ENCODE peak calls at places on chromosomes 11 and 22, in eight cellular contexts. A is colonic mucosa, P is fibroblast of lung, L is trophoblast cell, K is PC-3, E is K562, H is endodermal cell, Z is astrocyte. S is an unnamed sample. For H3K36me3, the result is how much of the 10 kb centered on the place peaks cover.

GRCh38 chr22:24997023-24997422 is 44.5 kb downstream of the KIAA1671 start:
- DNase-seq in L (no peak), K (no peak), Z (no peak), H (peak), E (no peak), A (no peak), P (no peak), S (no peak)

GRCh38 chr11:498297-499181 is 8.5 kb downstream of the RNH1 start:
- DNase-seq in A (no peak), P (no peak), E (no peak), Z (no peak), K (no peak), L (no peak), H (peak), S (no peak)

GRCh38 chr22:33271390-33272161 is 213.4 kb upstream of the SYN3 start:
- DNase-seq in P (peak), E (no peak), H (no peak), A (peak), L (no peak), Z (peak), K (no peak), S (no peak)

GRCh38 chr22:21741059-21741458 is 5.5 kb upstream of the YPEL1 start:
- DNase-seq in P (no peak), H (no peak), L (no peak), A (no peak), E (no peak), Z (no peak), K (no peak), S (no peak)

GRCh38 chr22:45253039-45253641 is 12.4 kb upstream of the KIAA0930 start:
- DNase-seq in P (no peak), H (no peak), Z (no peak), L (no peak), K (no peak), A (no peak), E (no peak), S (no peak)

GRCh38 chr11:122717264-122717867 is 61.8 kb downstream of the UBASH3B start:
- DNase-seq in L (no peak), A (peak), H (no peak), K (no peak), Z (no peak), P (no peak), E (no peak), S (no peak)

GRCh38 chr22:32317524-32317923 is 40.1 kb upstream of the RFPL3 start:
- DNase-seq in L (no peak), A (peak), K (no peak), H (peak), P (no peak), E (no peak), Z (no peak), S (no peak)

GRCh38 chr22:25374871-25375270 is 155.4 kb downstream of the CRYBB2 start:
- DNase-seq in E (no peak), A (no peak), Z (no peak), K (no peak), P (no peak), H (no peak), L (no peak), S (no peak)

GRCh38 chr11:122727101-122727929 is 71.8 kb downstream of the UBASH3B start:
- DNase-seq in L (peak), K (no peak), E (no peak), A (no peak), P (no peak), H (no peak), Z (no peak), S (no peak)

GRCh38 chr11:15897211-15897960 is 459.0 kb downstream of the SOX6 start:
- DNase-seq in K (peak), Z (peak), H (no peak), L (peak), E (no peak), A (no peak), P (peak), S (peak)

GRCh38 chr11:9014826-9015225 is 11.0 kb upstream of the NRIP3 start:
- DNase-seq in L (no peak), P (no peak), H (no peak), Z (peak), E (no peak), K (no peak), A (no peak), S (no peak)

GRCh38 chr11:5992150-5992549 is 5.4 kb upstream of the OR52L1 start:
- DNase-seq in A (no peak), H (no peak), L (no peak), E (no peak), Z (no peak), P (no peak), K (no peak), S (no peak)

GRCh38 chr11:131868769-131869482 is 498.5 kb downstream of the NTM start:
- DNase-seq in E (no peak), Z (no peak), H (no peak), A (no peak), L (no peak), P (no peak), K (no peak), S (no peak)

GRCh38 chr11:78812513-78813293 is 238.0 kb upstream of the NARS2 start:
- DNase-seq in P (no peak), A (no peak), E (no peak), L (no peak), H (peak), K (no peak), Z (no peak), S (no peak)

GRCh38 chr11:112828433-112828832 is 132.8 kb upstream of the NCAM1 start:
- DNase-seq in L (no peak), A (no peak), K (no peak), H (no peak), Z (no peak), E (no peak), P (no peak), S (no peak)

GRCh38 chr11:20669833-20670684 is 673 bp downstream of the NELL1 start:
- DNase-seq in P (no peak), Z (no peak), K (no peak), L (no peak), A (no peak), H (peak), E (no peak), S (no peak)

GRCh38 chr22:49334976-49335375 is 492.7 kb downstream of the BRD1 start:
- DNase-seq in K (no peak), P (no peak), E (no peak), A (no peak), L (no peak), H (no peak), Z (no peak), S (no peak)

GRCh38 chr11:35995872-35996271 is 52.0 kb downstream of the LDLRAD3 start:
- DNase-seq in K (no peak), P (no peak), Z (no peak), L (no peak), A (no peak), H (no peak), E (no peak), S (no peak)

GRCh38 chr11:125369808-125370207 is 126.3 kb downstream of the FEZ1 start:
- DNase-seq in E (no peak), Z (no peak), H (peak), K (no peak), L (no peak), A (no peak), P (no peak), S (no peak)

GRCh38 chr11:128709402-128709801 is 15.5 kb downstream of the FLI1 start:
- DNase-seq in H (peak), E (no peak), Z (peak), L (peak), P (peak), K (peak), A (no peak), S (peak)

GRCh38 chr11:99015634-99016454 is 4.9 kb upstream of the CNTN5 start:
- DNase-seq in P (peak), H (no peak), L (no peak), Z (peak), K (peak), A (no peak), E (peak), S (peak)

GRCh38 chr22:39214383-39215069 is 30.3 kb downstream of the PDGFB start:
- DNase-seq in A (no peak), K (peak), Z (peak), P (peak), H (peak), L (peak), E (no peak), S (peak)

GRCh38 chr11:24965780-24966179 is 468.9 kb downstream of the LUZP2 start:
- DNase-seq in E (no peak), L (no peak), K (peak), A (no peak), H (no peak), Z (peak), P (peak), S (no peak)

GRCh38 chr11:125494987-125495725 is 909 bp downstream of the FEZ1 start:
- DNase-seq in H (peak), Z (peak), K (no peak), A (peak), L (no peak), P (peak), E (no peak), S (peak)

GRCh38 chr11:113991718-113992458 is 17.0 kb downstream of the HTR3A start:
- DNase-seq in K (peak), P (no peak), E (no peak), L (no peak), A (no peak), Z (no peak), H (no peak), S (no peak)

GRCh38 chr11:15119352-15119751 is 4.6 kb downstream of the INSC start:
- DNase-seq in Z (no peak), P (no peak), H (no peak), K (no peak), A (no peak), E (no peak), L (no peak), S (no peak)

GRCh38 chr22:28154856-28155255 is 235.8 kb upstream of the PITPNB start:
- DNase-seq in A (no peak), H (no peak), E (no peak), Z (no peak), P (peak), L (no peak), K (no peak), S (no peak)

GRCh38 chr22:35883028-35883620 is 145.5 kb downstream of the RBFOX2 start:
- DNase-seq in E (no peak), Z (peak), A (no peak), L (peak), H (no peak), K (peak), P (peak), S (peak)

DNA sequence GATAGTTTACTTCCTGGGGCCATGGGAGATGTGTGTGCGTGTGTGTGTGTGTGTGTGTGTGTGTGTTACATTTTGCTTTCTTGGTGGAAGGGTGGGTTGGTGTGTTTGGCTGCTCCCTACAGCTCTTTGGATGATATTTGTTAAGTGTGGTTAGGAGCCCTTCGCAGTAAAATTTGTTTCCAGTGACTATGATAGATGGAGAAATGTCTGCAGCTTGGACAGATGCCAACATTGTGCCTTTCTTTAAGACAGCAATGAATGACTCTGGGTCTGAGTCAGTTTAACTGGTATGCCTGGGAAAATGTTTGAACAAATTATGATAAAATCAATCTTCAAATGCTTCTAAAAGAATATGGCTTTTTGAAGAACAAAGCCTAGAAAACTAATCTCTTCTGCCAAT is 102.7 kb upstream of the TRPC6 start:
- DNase-seq in E (no peak), L (peak), K (peak), A (no peak), P (peak), Z (peak), H (no peak), S (peak)
- H3K27ac ChIP-seq in E (no peak), L (no peak), K (peak), A (no peak), P (no peak), Z (peak), H (no peak), S (no peak)

GRCh38 chr22:23909258-23909898 is 15.2 kb downstream of the MIF start:
- DNase-seq in K (no peak), Z (no peak), A (no peak), P (no peak), E (no peak), L (no peak), H (peak), S (no peak)
- H3K9ac ChIP-seq in K (no peak), Z (no peak), A (no peak), P (no peak), E (no peak), L (no peak), H (no peak), S (no peak)

GRCh38 chr22:46352276-46352675 is 16.8 kb downstream of the TRMU start:
- DNase-seq in H (peak), P (no peak), A (no peak), K (no peak), Z (no peak), L (no peak), E (no peak), S (no peak)

GRCh38 chr22:46351131-46351735 is 15.7 kb downstream of the TRMU start:
- DNase-seq in K (no peak), P (no peak), H (no peak), Z (no peak), L (no peak), E (no peak), A (no peak), S (no peak)

GRCh38 chr22:46350646-46351045 is 15.1 kb downstream of the TRMU start:
- DNase-seq in E (no peak), K (no peak), H (no peak), L (no peak), Z (no peak), A (no peak), P (no peak), S (no peak)

GRCh38 chr22:46352691-46353386 is 17.3 kb downstream of the TRMU start:
- DNase-seq in H (peak), Z (peak), K (peak), E (no peak), P (peak), A (no peak), L (no peak), S (peak)

DNA sequence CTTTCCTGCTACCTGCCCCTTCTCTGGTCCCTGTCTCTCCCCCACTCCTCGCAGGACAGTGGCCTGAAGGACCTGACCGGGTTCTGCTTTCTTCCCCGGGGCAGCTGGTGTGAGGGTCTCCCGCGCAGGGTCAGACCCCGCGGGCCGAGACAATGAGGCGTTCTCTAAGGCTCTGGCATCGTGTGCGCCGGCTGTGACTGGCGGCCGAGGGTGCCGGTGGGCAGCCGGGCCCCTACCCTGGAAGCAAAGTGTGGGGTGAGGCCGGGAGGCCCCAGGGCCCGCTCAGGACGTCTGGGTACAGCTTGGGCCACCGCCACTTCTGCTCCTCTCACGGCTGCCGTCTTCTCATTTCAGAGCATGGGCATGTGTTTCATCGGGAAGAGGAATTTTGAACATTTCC is 16.3 kb downstream of the TRMU start:
- DNase-seq in Z (no peak), E (no peak), K (no peak), P (no peak), L (no peak), A (no peak), H (no peak), S (no peak)
- H3K36me3 ChIP-seq in Z (under half), E (half or more), K (under half), P (under half), L (half or more), A (under half), H (half or more), S (under half)

GRCh38 chr11:120270386-120270785 is 30.4 kb downstream of the POU2F3 start:
- DNase-seq in E (no peak), H (no peak), K (no peak), Z (no peak), P (no peak), L (peak), A (no peak), S (no peak)

GRCh38 chr11:120273432-120273831 is 33.5 kb downstream of the POU2F3 start:
- DNase-seq in H (no peak), A (no peak), L (peak), P (peak), E (no peak), Z (peak), K (no peak), S (peak)

GRCh38 chr11:120268686-120269085 is 28.7 kb downstream of the POU2F3 start:
- DNase-seq in A (no peak), Z (no peak), E (no peak), L (no peak), P (no peak), K (no peak), H (no peak), S (no peak)

GRCh38 chr11:120272303-120272702 is 32.4 kb downstream of the POU2F3 start:
- DNase-seq in E (no peak), H (no peak), K (peak), Z (peak), A (no peak), L (no peak), P (peak), S (peak)

GRCh38 chr11:120271672-120272071 is 31.7 kb downstream of the POU2F3 start:
- DNase-seq in P (no peak), Z (no peak), L (no peak), H (no peak), K (no peak), E (no peak), A (no peak), S (peak)
- H3K27ac ChIP-seq in P (no peak), Z (no peak), L (no peak), H (no peak), K (no peak), E (no peak), A (no peak), S (no peak)

DNA sequence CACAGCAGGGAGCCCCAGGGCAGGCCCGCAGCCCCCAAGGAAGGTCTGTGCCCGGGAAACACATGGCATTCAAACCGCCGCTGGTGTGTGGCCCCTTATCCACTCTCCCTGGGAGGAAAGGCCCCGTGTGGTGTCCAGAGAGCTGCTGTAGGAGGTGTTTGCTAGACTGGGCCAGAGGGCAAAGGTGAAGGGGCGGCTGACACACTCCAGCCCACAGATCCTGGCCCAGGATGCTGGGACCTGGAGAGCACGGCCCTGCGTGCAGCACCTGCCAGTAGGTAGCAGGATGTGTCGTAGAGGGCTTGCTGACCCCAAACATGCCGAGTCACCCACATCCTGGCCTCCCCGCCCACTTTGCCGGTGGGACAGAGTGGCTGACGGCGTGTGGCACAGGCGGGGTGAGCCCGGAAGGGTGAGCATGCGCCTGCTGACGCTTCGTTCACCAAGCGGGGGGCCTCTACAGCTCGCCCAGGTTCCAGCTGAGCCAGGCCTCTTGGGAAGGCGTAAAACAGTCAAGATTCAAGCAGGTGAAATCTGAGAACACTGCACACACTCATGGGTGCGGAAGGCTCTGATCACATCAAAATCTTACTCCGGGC is 11.0 kb downstream of the OSBPL5 start:
- DNase-seq in Z (peak), A (no peak), L (no peak), K (no peak), P (peak), E (peak), H (no peak), S (no peak)
- H3K9ac ChIP-seq in Z (peak), A (peak), L (no peak), K (no peak), P (peak), E (no peak), H (no peak), S (no peak)

GRCh38 chr11:74100231-74100630 is 70.6 kb downstream of the C2CD3 start:
- DNase-seq in Z (no peak), L (no peak), P (no peak), K (no peak), A (no peak), H (no peak), E (no peak), S (no peak)

GRCh38 chr11:74100735-74101134 is 70.1 kb downstream of the C2CD3 start:
- DNase-seq in E (no peak), A (no peak), H (no peak), Z (no peak), L (no peak), K (no peak), P (no peak), S (no peak)

GRCh38 chr11:74094393-74094792 is 76.4 kb downstream of the C2CD3 start:
- DNase-seq in P (no peak), Z (no peak), A (no peak), K (peak), E (no peak), H (peak), L (no peak), S (no peak)

GRCh38 chr11:74092425-74092824 is 78.4 kb downstream of the C2CD3 start:
- DNase-seq in A (no peak), H (no peak), E (peak), P (no peak), L (no peak), K (no peak), Z (no peak), S (no peak)

DNA sequence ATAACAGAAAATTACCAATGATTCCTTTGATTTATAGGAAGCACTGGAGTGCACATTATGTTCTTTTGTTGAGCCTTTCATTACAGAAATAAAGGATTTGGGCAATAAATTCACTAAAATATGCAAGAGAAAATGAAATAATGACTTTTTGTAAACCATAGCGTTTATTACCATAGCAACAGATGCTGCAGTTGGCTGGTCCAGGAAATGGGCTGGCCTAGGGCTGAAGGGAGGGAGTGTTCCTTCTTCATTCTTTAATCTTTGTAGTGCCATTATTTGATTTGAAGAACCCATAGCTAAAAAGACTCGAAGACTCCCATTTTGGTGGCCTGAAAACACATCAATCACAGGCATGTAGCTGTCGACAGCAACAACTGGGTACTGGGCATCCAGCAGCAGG is 73.0 kb downstream of the C2CD3 start:
- DNase-seq in Z (no peak), H (no peak), E (no peak), A (no peak), K (no peak), L (no peak), P (no peak), S (no peak)
- H3K36me3 ChIP-seq in Z (under half), H (half or more), E (under half), A (under half), K (under half), L (under half), P (under half), S (under half)

DNA sequence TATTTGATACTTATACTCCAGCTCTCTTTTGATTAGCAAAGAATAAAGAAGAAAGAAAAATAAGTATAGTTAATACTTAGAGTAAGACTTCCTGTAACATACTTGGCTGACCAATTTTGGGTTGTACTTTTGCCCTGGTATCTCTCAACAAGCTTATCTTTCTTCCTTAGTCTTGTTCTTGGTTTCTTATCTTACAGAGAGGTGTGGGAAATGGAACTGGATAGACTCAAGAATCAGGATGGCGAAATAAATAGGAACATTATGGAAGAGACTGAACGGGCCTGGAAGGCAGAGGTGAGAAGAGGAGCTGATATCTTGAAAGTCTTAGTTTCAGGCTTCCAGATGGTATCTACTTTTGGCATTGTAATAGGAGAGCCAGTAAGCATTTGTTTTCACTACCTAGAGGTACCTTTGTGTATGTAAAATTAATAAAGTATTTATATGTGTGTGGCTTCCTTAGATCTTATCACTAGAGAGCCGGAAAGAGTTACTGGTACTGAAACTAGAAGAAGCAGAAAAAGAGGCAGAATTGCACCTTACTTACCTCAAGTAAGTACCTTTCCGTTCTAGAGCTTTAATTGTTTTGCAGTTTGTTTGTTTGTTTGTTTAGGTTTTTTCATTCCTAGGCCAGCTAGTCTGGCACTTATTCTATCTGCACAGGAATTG is 11.3 kb upstream of the BACE1-AS start:
- DNase-seq in P (peak), K (no peak), L (no peak), A (no peak), E (no peak), H (no peak), Z (peak), S (no peak)
- H3K27ac ChIP-seq in P (no peak), K (no peak), L (no peak), A (no peak), E (no peak), H (no peak), Z (no peak), S (no peak)

S was measured in mammary epithelial cell.